ENCODE peak calls at places on chromosomes 11 and 22, in four cellular contexts. K is upper lobe of left lung, W is tibial artery, U is right atrium auricular region. C is an unnamed sample.
A peak's percentile ranks its signal among the peaks of the same experiment; 100 is the strongest.

GRCh38 chr11:69487391-69487790 is 5.9 kb downstream of the LINC01488 start:
- DNase-seq in U (no peak), W (no peak), K (no peak), C (no peak)

GRCh38 chr11:35953081-35953480 is 9.2 kb downstream of the LDLRAD3 start:
- DNase-seq in K (peak; percentile 29), U (no peak), W (no peak), C (no peak)

GRCh38 chr22:50030315-50031188 is 18.0 kb upstream of the IL17REL start:
- DNase-seq in U (peak; percentile 68), W (peak; percentile 78), K (peak; percentile 97), C (peak; percentile 85)

GRCh38 chr22:21927174-21927823 is 25.3 kb downstream of the PPM1F start:
- DNase-seq in W (no peak), K (no peak), U (no peak), C (no peak)

GRCh38 chr11:61960532-61960931 is 6.9 kb downstream of the FTH1 start:
- DNase-seq in K (no peak), U (peak; percentile 58), W (peak; percentile 55), C (no peak)

GRCh38 chr11:30197869-30198268 is 32.9 kb upstream of the FSHB start:
- DNase-seq in U (no peak), W (no peak), K (no peak), C (no peak)

GRCh38 chr22:46368422-46368821 is 32.9 kb downstream of the TRMU start:
- DNase-seq in U (no peak), K (peak; percentile 70), W (no peak), C (no peak)

GRCh38 chr11:19938051-19938856 is 222.0 kb downstream of the DBX1 start:
- DNase-seq in U (no peak), W (no peak), K (no peak), C (no peak)

GRCh38 chr22:49381595-49382450 is 445.9 kb downstream of the BRD1 start:
- DNase-seq in K (no peak), W (peak; percentile 35), U (peak; percentile 16), C (no peak)

GRCh38 chr11:3642071-3642951 is 519 bp upstream of the ART5 start:
- DNase-seq in K (peak; percentile 95), U (peak; percentile 72), W (peak; percentile 76), C (peak; percentile 32)

GRCh38 chr22:29375436-29376076 is 12.8 kb downstream of the AP1B1 start:
- DNase-seq in K (no peak), W (no peak), U (no peak), C (no peak)

GRCh38 chr11:71373791-71374454 is 74.3 kb downstream of the DHCR7 start:
- DNase-seq in W (no peak), U (no peak), K (no peak), C (no peak)

GRCh38 chr22:27456696-27457503 is 344.7 kb downstream of the MN1 start:
- DNase-seq in U (no peak), K (no peak), W (no peak), C (no peak)

GRCh38 chr22:35592418-35592967 is 24.6 kb downstream of the MB start:
- DNase-seq in K (no peak), U (no peak), W (no peak), C (no peak)

GRCh38 chr11:78202733-78203167 is 14.0 kb downstream of the USP35 start:
- DNase-seq in K (no peak), U (no peak), W (no peak), C (peak; percentile 35)

GRCh38 chr11:86196924-86197323 is 47.6 kb upstream of the EED start:
- DNase-seq in W (no peak), K (no peak), U (no peak), C (no peak)

GRCh38 chr11:113553905-113554304 is 78.7 kb upstream of the DRD2 start:
- DNase-seq in K (no peak), U (no peak), W (no peak), C (no peak)
- TF ChIP-seq CTCF in K (no peak), U (no peak), W (no peak), C (no peak)

DNA sequence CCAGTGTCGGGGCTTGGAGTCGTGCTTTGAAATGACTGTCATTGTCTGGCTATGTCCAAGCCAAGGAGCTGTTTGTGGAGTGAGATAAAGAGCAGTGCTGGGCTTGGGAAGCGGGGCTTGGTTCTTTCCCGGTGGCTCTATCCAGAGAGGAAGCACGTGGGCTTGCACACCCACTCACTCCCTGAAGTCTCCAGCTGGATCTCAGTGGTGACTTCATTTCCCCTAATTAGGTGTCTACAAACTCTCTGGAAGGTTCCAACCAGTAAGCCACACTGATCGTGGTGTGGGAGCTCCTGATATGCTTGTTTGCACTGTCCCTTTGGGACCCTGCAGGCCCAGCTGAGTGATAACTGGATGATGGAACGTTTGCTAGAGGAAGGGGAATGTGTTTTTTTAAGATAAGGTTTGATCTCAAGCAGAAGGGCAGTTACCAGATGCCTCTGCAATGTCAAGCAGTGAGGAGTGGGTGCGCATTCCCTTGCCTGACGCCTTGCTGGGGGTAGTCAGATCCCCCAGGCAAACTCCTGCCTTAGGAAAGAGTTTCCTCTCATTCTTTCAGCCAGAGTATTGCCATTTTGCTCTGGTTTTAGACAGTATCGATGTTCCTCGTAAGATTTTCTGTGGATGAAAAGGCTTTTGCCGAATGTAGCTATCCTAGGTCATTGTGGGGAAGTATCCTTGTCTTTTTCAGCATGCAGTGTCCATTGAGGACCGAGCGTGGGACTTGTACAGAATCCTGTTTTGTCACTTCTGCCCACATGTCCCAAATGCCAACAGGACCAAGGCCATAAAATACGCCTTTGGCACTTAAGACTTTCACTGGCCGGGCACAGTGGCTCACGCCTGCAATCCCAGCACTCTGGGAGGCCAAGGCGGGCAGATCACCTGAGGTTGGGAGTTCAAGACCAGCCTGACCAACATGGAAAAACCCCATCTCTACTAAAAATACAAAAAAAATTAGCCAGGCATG is 90.9 kb downstream of the MICAL2 start:
- DNase-seq in W (peak; percentile 84), U (peak; percentile 91), K (no peak), C (no peak)
- H3K27ac ChIP-seq in W (peak overlapping the region; percentile 72), U (peak overlapping the region; percentile 88), K (peak overlapping the region; percentile 35), C (no peak overlapping the region)

GRCh38 chr11:118552341-118552740 is 13.4 kb downstream of the IFT46 start:
- DNase-seq in W (no peak), U (no peak), K (no peak), C (no peak)
- H3K36me3 ChIP-seq in W (peaks cover 65% of the 10 kb centered on the region), U (peaks cover 35% of the 10 kb centered on the region), K (peaks cover 31% of the 10 kb centered on the region), C (peaks cover 12% of the 10 kb centered on the region)

DNA sequence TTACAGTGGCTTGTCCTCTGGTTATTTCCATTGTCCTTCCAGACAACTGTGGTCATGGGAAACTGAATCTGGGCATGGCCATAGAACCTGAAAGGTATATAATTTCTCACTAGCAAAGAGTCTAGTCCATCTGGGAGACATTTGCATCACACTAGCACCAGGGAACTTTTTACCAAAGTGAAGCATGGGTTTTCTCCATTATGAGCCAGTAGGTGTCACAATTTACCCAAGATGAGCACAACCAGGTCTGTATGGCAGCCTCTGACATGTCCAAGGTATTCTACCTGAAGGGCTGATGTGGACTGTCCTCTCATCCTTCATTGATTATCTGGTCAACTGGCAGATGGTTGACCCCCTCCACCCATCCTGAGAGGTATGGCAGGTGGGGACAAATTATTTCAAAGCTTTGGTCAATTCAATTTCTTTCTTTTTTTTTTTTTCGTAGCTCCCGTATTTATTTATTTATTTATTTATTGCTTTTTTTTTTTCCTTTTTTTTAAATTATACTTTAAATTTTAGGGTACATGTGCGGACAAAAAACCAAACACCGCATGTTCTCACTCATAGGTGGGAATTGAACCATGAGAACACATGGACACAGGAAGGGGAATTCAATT is 425.9 kb downstream of the TMEM135 start:
- DNase-seq in W (no peak), K (no peak), U (no peak), C (no peak)
- TF ChIP-seq CTCF in W (no peak), K (no peak), U (no peak), C (no peak)

GRCh38 chr11:101446238-101446637 is 137.6 kb downstream of the TRPC6 start:
- DNase-seq in U (no peak), K (no peak), W (no peak), C (no peak)
- H3K27ac ChIP-seq in U (no peak overlapping the region), K (no peak overlapping the region), W (no peak overlapping the region), C (no peak overlapping the region)

DNA sequence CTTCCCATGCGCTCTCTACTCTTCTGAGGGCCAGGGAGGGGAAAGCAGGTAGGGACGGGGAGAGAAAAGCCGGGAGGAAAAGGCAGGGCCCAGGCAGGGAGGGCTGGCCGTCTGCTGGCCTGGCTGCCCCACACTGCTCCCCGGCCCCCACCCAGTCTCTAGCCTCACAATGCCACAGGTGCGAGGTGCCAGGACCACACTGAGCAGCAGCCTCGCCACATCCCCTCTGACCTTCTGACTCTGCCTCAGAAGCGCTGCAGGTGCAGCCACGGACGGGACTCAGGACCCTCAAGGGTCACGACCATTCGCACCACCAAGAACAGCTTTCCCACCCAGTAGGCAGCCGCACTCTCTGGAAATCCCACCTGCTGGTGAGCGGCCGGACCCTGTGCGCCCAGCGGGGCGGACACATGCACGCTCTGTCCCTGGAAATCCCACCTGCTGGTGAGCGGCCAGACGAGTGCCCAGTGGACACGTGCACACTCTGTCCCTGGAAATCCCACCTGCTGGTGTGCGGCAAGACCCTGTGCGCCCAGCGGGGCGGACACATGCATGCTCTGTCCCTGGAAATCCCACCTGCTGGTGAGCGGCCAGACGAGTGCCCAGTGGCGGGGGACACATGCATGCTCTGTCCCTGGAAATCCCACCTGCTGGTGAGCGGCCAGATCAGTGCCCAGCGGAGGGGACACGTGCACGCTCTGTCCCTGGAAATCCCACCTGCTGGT is 20.1 kb downstream of the TOLLIP start:
- DNase-seq in U (no peak), K (peak; percentile 65), W (peak; percentile 57), C (no peak)
- H3K36me3 ChIP-seq in U (peaks cover 78% of the 10 kb centered on the region), K (peaks cover 26% of the 10 kb centered on the region), W (peaks cover 87% of the 10 kb centered on the region), C (peaks cover 32% of the 10 kb centered on the region)

C was measured in CD8-positive, alpha-beta T cell.